ENCODE peak calls at places on chromosomes 3 and 15, in ten cellular contexts. S is choroid plexus epithelial cell; T is foreskin fibroblast; W is AG10803; M is IMR-90; V is CD8-positive, alpha-beta T cell; Z is body of pancreas; A is mammary epithelial cell; I is heart left ventricle; C is hepatocyte. X is an unnamed sample.

GRCh38 chr3:107676469-107677309 is 153.9 kb downstream of the BBX start:
- DNase-seq in A (no peak), I (no peak), T (peak), C (peak), W (peak), S (peak), Z (no peak), V (no peak), M (peak), X (peak)

GRCh38 chr3:158105124-158105709 is 1.0 kb downstream of the SHOX2 start:
- DNase-seq in V (no peak), I (peak), W (peak), T (peak), S (no peak), A (peak), Z (no peak), M (no peak), C (peak), X (no peak)

GRCh38 chr3:59660376-59660775 is 610.6 kb upstream of the CFAP20DC start:
- DNase-seq in I (no peak), C (peak), S (no peak), V (no peak), M (peak), T (peak), A (peak), W (no peak), Z (no peak), X (no peak)

GRCh38 chr3:8847317-8847716 is 77.9 kb upstream of the OXTR start:
- DNase-seq in I (no peak), Z (no peak), T (no peak), A (no peak), V (no peak), S (no peak), C (no peak), M (no peak), W (no peak), X (no peak)

GRCh38 chr15:43390723-43391122 is 19.8 kb downstream of the TUBGCP4 start:
- DNase-seq in S (peak), C (no peak), Z (no peak), W (peak), V (no peak), M (peak), T (peak), A (no peak), I (no peak), X (peak)

GRCh38 chr3:69244036-69244435 is 121.6 kb upstream of the LMOD3 start:
- DNase-seq in S (no peak), C (no peak), V (no peak), W (no peak), I (no peak), T (no peak), M (no peak), A (no peak), Z (no peak), X (no peak)

GRCh38 chr15:96177279-96177678 is 153.2 kb upstream of the NR2F2 start:
- DNase-seq in M (no peak), C (no peak), T (no peak), Z (no peak), W (no peak), I (no peak), V (no peak), A (no peak), S (peak), X (no peak)

GRCh38 chr3:44862221-44862637 is 517 bp downstream of the TMEM42 start:
- DNase-seq in C (no peak), Z (no peak), V (no peak), A (peak), M (peak), T (no peak), I (no peak), W (no peak), S (peak), X (peak)

GRCh38 chr15:74233373-74233772 is 2.8 kb upstream of the CCDC33 start:
- DNase-seq in W (no peak), S (no peak), V (no peak), Z (no peak), I (no peak), A (no peak), T (no peak), M (no peak), C (no peak), X (no peak)

GRCh38 chr3:47399531-47400270 is 18.9 kb downstream of the PTPN23 start:
- DNase-seq in Z (no peak), A (no peak), T (peak), M (peak), W (no peak), I (no peak), V (no peak), C (no peak), S (no peak), X (no peak)

GRCh38 chr3:128294999-128295468 is 141.8 kb downstream of the EEFSEC start:
- DNase-seq in I (no peak), Z (no peak), A (no peak), M (no peak), S (no peak), T (no peak), V (no peak), W (no peak), C (no peak), X (no peak)

GRCh38 chr3:61257148-61257547 is 5.9 kb upstream of the FHIT start:
- DNase-seq in W (no peak), M (no peak), C (no peak), A (no peak), Z (no peak), V (no peak), S (no peak), I (no peak), T (no peak), X (no peak)

GRCh38 chr15:34799149-34799824 is 3.9 kb upstream of the ACTC1 start:
- DNase-seq in Z (peak), W (no peak), I (peak), T (peak), S (no peak), M (no peak), C (peak), V (no peak), A (no peak), X (no peak)

GRCh38 chr3:33665294-33665693 is 52.8 kb downstream of the CLASP2 start:
- DNase-seq in T (peak), I (no peak), S (peak), A (no peak), W (no peak), M (no peak), V (no peak), Z (no peak), C (no peak), X (no peak)

GRCh38 chr15:34501131-34501530 is 63.5 kb upstream of the GOLGA8A start:
- DNase-seq in T (no peak), W (peak), A (no peak), Z (no peak), V (no peak), C (no peak), M (no peak), S (no peak), I (no peak), X (peak)

GRCh38 chr15:79969175-79969574 is 1.8 kb downstream of the BCL2A1 start:
- DNase-seq in C (no peak), I (no peak), T (no peak), M (no peak), A (no peak), W (no peak), S (no peak), Z (no peak), V (no peak), X (no peak)
- H3K4me3 ChIP-seq in C (peak), I (no peak), T (no peak), M (no peak), A (no peak), W (no peak), S (no peak), Z (no peak), V (peak), X (no peak)

GRCh38 chr3:143208976-143209714 is 89.6 kb downstream of the CHST2 start:
- DNase-seq in A (no peak), I (no peak), S (no peak), T (no peak), M (no peak), W (no peak), Z (no peak), V (no peak), C (no peak), X (no peak)

GRCh38 chr3:143207338-143207961 is 87.9 kb downstream of the CHST2 start:
- DNase-seq in V (no peak), M (peak), Z (no peak), C (no peak), W (peak), S (peak), I (no peak), A (peak), T (peak), X (peak)

GRCh38 chr3:143206955-143207337 is 87.4 kb downstream of the CHST2 start:
- DNase-seq in A (no peak), T (no peak), C (no peak), W (no peak), Z (no peak), S (no peak), V (no peak), M (no peak), I (no peak), X (no peak)

GRCh38 chr3:143203848-143204247 is 84.3 kb downstream of the CHST2 start:
- DNase-seq in Z (no peak), V (no peak), W (peak), T (peak), I (no peak), S (no peak), A (peak), C (no peak), M (peak), X (peak)

GRCh38 chr3:143209715-143210059 is 90.1 kb downstream of the CHST2 start:
- DNase-seq in M (no peak), W (no peak), S (no peak), Z (no peak), A (no peak), V (no peak), C (no peak), T (no peak), I (no peak), X (no peak)
- TF ChIP-seq CTCF in M (no peak), W (no peak), S (no peak), Z (no peak), A (no peak), V (no peak), C (no peak), T (no peak), I (no peak), X (no peak)

GRCh38 chr3:147419062-147419701 is 10.0 kb downstream of the ZIC1 start:
- DNase-seq in W (peak), S (peak), V (no peak), I (no peak), T (peak), A (no peak), Z (peak), M (peak), C (peak), X (peak)

GRCh38 chr3:147422226-147422933 is 13.2 kb downstream of the ZIC1 start:
- DNase-seq in W (no peak), M (no peak), C (no peak), T (no peak), I (no peak), V (no peak), Z (no peak), A (no peak), S (peak), X (no peak)

GRCh38 chr3:147421184-147421912 is 12.2 kb downstream of the ZIC1 start:
- DNase-seq in V (no peak), I (no peak), C (no peak), A (no peak), Z (no peak), T (no peak), W (no peak), S (peak), M (no peak), X (no peak)

GRCh38 chr3:147419731-147420360 is 10.7 kb downstream of the ZIC1 start:
- DNase-seq in I (no peak), Z (no peak), A (no peak), W (no peak), M (no peak), C (no peak), S (peak), V (no peak), T (no peak), X (no peak)

GRCh38 chr3:147420361-147421183 is 11.4 kb downstream of the ZIC1 start:
- DNase-seq in M (no peak), T (no peak), C (no peak), Z (no peak), V (no peak), W (no peak), I (no peak), A (no peak), S (no peak), X (no peak)
- H3K4me3 ChIP-seq in M (no peak), T (no peak), C (no peak), Z (no peak), V (no peak), W (no peak), I (no peak), A (no peak), S (peak), X (no peak)

DNA sequence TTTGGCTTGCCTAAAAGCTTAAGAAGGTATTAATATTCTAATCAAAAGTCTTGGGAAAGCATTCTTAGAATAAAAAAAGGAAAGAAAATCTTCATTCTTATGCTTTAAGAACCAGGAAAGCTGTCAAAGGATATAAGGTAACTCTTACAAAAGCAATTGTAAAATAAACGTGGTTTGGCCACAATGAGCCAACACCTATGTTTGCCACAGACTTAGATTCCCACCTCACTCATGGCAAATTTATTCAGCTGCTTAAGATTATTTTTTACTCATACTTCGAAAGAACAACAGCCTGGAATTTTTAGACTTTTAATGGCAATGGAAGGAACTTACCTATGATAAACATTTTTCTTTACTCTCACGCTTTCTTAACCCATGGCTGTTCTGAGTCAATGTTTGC is 38.4 kb downstream of the AGTR1 start:
- DNase-seq in Z (peak), V (no peak), S (no peak), C (no peak), M (no peak), A (no peak), T (no peak), I (no peak), W (no peak), X (no peak)
- TF ChIP-seq CTCF in Z (no peak), V (no peak), S (no peak), C (no peak), M (no peak), A (no peak), T (no peak), I (no peak), W (no peak), X (no peak)

GRCh38 chr15:91099616-91100560 is at the start of gene SV2B:
- DNase-seq in T (peak), W (peak), M (peak), V (peak), C (peak), Z (peak), I (peak), S (peak), A (peak), X (peak)

GRCh38 chr15:91101356-91101920 is 1.4 kb downstream of the SV2B start:
- DNase-seq in Z (no peak), I (no peak), M (no peak), W (no peak), V (no peak), S (no peak), T (no peak), A (no peak), C (no peak), X (no peak)

GRCh38 chr15:91100561-91101355 is 701 bp downstream of the SV2B start:
- DNase-seq in T (peak), A (no peak), I (no peak), Z (no peak), C (no peak), S (peak), V (no peak), M (peak), W (peak), X (peak)

GRCh38 chr15:91104111-91104510 is 4.1 kb downstream of the SV2B start:
- DNase-seq in W (no peak), V (no peak), I (peak), M (no peak), S (no peak), Z (no peak), C (no peak), T (no peak), A (no peak), X (no peak)

DNA sequence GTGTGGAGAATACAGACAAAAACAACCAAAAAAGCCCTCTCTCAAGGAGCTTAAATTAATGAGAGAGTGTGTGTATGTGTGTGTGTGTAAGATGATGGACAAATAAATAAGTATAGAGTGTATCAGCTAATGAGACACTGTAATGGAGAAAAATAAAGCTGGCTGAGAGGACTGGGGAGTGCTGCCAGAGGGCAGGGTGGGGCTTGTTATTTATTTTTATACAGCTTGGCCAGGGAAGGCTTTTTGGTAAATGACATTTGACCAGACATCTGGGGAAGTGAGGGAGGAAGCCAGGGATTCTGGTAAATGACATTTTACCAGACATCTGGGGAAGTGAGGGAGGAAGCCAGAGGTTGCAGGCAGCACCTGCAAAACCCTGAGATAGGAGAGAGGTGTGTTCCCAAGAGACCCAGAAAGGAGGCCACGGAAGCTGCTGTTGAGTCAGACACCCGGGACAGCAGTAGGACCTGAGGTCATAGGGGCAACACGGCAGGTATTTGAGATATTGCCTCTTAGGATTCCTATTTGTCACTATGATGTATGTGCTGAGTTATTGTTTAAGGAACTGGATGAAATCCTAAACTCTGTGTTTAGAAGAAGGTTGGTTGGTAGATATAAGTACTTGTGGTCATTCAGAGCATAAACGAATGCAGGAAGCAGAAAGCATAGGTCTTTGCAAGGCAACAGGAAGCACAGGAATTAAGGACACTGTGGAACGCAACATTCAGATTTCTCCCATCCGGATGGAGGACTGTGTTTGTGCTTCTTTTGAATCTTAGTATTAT is 2.7 kb downstream of the SV2B start:
- DNase-seq in V (no peak), Z (no peak), S (no peak), T (no peak), I (peak), W (no peak), A (no peak), C (no peak), M (no peak), X (no peak)
- H3K4me3 ChIP-seq in V (no peak), Z (no peak), S (no peak), T (no peak), I (no peak), W (no peak), A (no peak), C (no peak), M (no peak), X (no peak)

DNA sequence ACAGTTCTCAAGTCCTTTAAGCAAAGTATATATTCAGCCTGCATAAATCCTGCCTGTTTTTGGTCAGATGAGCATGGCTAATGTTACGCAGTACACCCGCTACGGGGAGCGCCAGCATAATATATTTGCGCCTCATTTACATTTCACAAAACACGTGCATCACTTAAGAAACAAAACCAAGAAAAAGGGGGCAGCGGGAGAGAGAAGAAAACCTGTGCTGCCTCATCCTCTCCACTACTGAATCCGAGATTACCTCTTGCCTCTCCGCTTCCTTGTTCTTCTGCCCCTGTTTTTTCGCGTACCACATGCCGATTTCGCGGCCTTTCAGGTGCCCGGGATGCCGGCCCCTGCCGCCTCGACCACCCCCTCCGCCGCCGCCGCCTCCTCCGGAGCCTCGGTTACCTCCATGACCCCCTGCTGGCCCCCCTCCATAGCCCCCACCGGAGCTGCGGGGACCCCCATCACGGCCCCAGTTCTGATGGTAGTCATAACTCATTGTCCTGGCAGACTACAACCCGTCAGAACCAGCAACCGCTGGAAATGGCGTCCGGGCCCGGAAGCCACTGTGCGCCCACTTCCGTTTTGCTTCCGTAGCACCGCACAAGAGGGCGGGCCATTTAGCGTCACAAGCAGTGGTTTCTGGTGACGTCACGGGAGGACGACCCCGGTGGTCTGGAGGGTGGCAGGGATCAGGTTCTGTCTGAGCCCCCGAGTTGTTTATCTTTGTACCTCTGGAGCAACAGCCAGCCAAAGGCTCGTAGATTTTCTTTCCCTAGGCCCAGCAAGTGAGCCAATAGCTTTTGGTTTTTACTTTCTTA is at the start of gene DHX36:
- DNase-seq in M (peak), T (peak), S (peak), V (peak), I (peak), A (peak), Z (peak), W (peak), C (peak), X (peak)
- TF ChIP-seq CTCF in M (no peak), T (no peak), S (peak), V (no peak), I (no peak), A (no peak), Z (no peak), W (no peak), C (peak), X (no peak)